ENCODE peak calls at places on chromosome 1, in eight cellular contexts. P is cardiac fibroblast; V is heart left ventricle; J is chondrocyte; X is activated CD8-positive, alpha-beta T cell treated with anti-CD3 and anti-CD28 coated beads for 36 hours; E is B cell; T is neural progenitor cell; Q is tibial artery. L is an unnamed sample.

GRCh38 chr1:203252678-203253077 is 23.2 kb upstream of the CHIT1 start:
- DNase-seq in T (no peak), Q (no peak), J (no peak), P (no peak), V (no peak), E (no peak), X (no peak), L (no peak)

GRCh38 chr1:206583461-206584264 is 28.6 kb downstream of the EIF2D start:
- DNase-seq in X (peak; percentile 91), Q (peak; percentile 74), J (no peak), E (peak; percentile 75), V (peak; percentile 70), T (peak; percentile 84), P (peak; percentile 79), L (peak; percentile 77)

GRCh38 chr1:166489356-166489669 is 322.5 kb upstream of the FAM78B start:
- DNase-seq in Q (no peak), E (no peak), T (no peak), V (no peak), X (no peak), J (no peak), P (no peak), L (peak; percentile 7)

GRCh38 chr1:37853157-37853556 is 6.2 kb downstream of the MTF1 start:
- DNase-seq in Q (no peak), P (no peak), E (no peak), V (no peak), X (no peak), T (no peak), J (no peak), L (no peak)

GRCh38 chr1:200042437-200043329 is 15.2 kb downstream of the NR5A2 start:
- DNase-seq in V (no peak), Q (no peak), X (no peak), T (peak; percentile 61), E (peak; percentile 54), P (no peak), J (no peak), L (peak; percentile 20)

GRCh38 chr1:81703736-81704463 is 96.8 kb upstream of the ADGRL2 start:
- DNase-seq in E (no peak), V (no peak), J (no peak), X (no peak), Q (no peak), T (peak; percentile 53), P (peak; percentile 56), L (no peak)

GRCh38 chr1:155277070-155277895 is at the start of gene HCN3:
- DNase-seq in P (peak; percentile 97), Q (peak; percentile 97), E (peak; percentile 95), T (peak; percentile 100), V (peak; percentile 98), X (peak; percentile 96), J (peak; percentile 97), L (peak; percentile 98)

GRCh38 chr1:84428220-84428619 is 29.9 kb downstream of the DNASE2B start:
- DNase-seq in J (no peak), Q (no peak), X (no peak), T (peak; percentile 7), P (no peak), V (no peak), E (no peak), L (no peak)

GRCh38 chr1:148334339-148335130 is 148.6 kb downstream of the PPIAL4G start:
- DNase-seq in Q (peak; percentile 87), J (peak; percentile 92), T (peak; percentile 90), P (peak; percentile 85), X (peak; percentile 87), E (peak; percentile 47), V (peak; percentile 81), L (peak; percentile 52)

GRCh38 chr1:219385786-219386427 is 212.2 kb downstream of the LYPLAL1 start:
- DNase-seq in T (peak; percentile 65), X (peak; percentile 59), J (no peak), E (peak; percentile 40), Q (peak; percentile 25), V (peak; percentile 31), P (peak; percentile 72), L (peak; percentile 50)

GRCh38 chr1:98321191-98321590 is 340.3 kb upstream of the SNX7 start:
- DNase-seq in E (no peak), V (no peak), Q (no peak), T (no peak), J (no peak), X (no peak), P (no peak), L (no peak)

GRCh38 chr1:209767706-209768105 is 11.9 kb downstream of the TRAF3IP3 start:
- DNase-seq in J (no peak), E (no peak), V (no peak), T (no peak), Q (no peak), X (no peak), P (no peak), L (no peak)

GRCh38 chr1:160211010-160211790 is 6.0 kb downstream of the PEA15 start:
- DNase-seq in J (no peak), P (peak; percentile 21), Q (no peak), X (no peak), E (no peak), T (peak; percentile 67), V (no peak), L (no peak)

GRCh38 chr1:33343539-33343938 is 22.6 kb upstream of the A3GALT2 start:
- DNase-seq in T (no peak), E (no peak), J (no peak), X (no peak), P (peak; percentile 77), Q (no peak), V (no peak), L (no peak)

GRCh38 chr1:246876423-246876822 is 55.3 kb downstream of the AHCTF1 start:
- DNase-seq in Q (no peak), E (no peak), V (no peak), J (no peak), P (no peak), T (no peak), X (no peak), L (no peak)

GRCh38 chr1:5562331-5562730 is 429.9 kb downstream of the NPHP4 start:
- DNase-seq in T (no peak), P (no peak), Q (no peak), J (no peak), E (no peak), V (no peak), X (no peak), L (no peak)

GRCh38 chr1:89757532-89757931 is 63.3 kb upstream of the LRRC8D start:
- DNase-seq in T (no peak), V (peak; percentile 63), Q (no peak), P (peak; percentile 63), E (no peak), X (peak; percentile 86), J (no peak), L (peak; percentile 43)

GRCh38 chr1:157073944-157074685 is 25.5 kb downstream of the ETV3L start:
- DNase-seq in Q (peak; percentile 67), P (peak; percentile 81), J (no peak), X (peak; percentile 75), V (peak; percentile 72), E (no peak), T (peak; percentile 81), L (peak; percentile 66)

GRCh38 chr1:223258751-223259177 is 105.2 kb downstream of the SUSD4 start:
- DNase-seq in T (no peak), E (no peak), V (no peak), Q (no peak), X (no peak), P (peak; percentile 59), J (no peak), L (no peak)

GRCh38 chr1:70906790-70907189 is 140.8 kb downstream of the PTGER3 start:
- DNase-seq in P (no peak), T (no peak), V (no peak), J (no peak), E (no peak), Q (no peak), X (no peak), L (no peak)

GRCh38 chr1:63787875-63788274 is 14.1 kb downstream of the ROR1 start:
- DNase-seq in T (peak; percentile 70), X (no peak), E (no peak), Q (no peak), J (no peak), V (peak; percentile 67), P (no peak), L (no peak)

GRCh38 chr1:3160647-3161046 is 91.6 kb downstream of the PRDM16 start:
- DNase-seq in P (no peak), X (no peak), J (no peak), V (no peak), Q (no peak), T (no peak), E (no peak), L (no peak)

DNA sequence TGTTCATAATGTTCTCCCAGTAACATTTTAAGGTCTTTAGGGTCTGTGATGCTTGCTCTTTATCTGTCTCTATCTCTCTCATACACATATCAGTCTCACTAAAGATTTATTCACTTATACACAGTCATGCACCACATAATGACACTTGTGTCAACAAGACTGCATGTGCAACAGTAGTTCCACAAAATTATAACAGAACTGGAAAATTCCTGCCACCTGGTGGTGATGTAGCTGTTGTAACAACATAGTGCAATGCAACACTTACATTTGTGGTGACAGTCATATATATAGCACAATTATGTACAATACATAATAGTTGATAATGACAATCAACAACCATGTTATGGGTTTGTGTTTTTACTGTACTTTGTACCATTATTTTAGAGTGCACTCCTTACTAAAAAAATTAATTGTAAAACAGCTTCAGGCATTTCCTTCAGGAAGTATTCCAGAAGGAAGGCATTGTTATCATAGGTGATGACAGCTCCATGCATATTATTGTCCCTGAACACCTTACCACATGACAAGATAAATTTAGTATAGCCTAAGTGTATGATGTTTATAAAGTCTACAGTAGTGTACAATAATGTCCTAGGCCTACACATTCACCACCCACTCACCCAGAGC is 8.1 kb downstream of the TDRD5 start:
- DNase-seq in T (peak; percentile 55), V (no peak), X (peak; percentile 15), E (no peak), J (no peak), Q (no peak), P (peak; percentile 37), L (no peak)
- TF ChIP-seq CTCF in T (peak; percentile 65), V (peak; percentile 15), X (no peak), E (peak; percentile 11), J (peak; percentile 75), Q (peak; percentile 44), P (peak; percentile 36), L (peak; percentile 11)

GRCh38 chr1:12764016-12764415 is 9.5 kb upstream of the PRAMEF12 start:
- DNase-seq in X (no peak), E (no peak), Q (no peak), V (no peak), P (no peak), J (no peak), T (no peak), L (no peak)
- TF ChIP-seq CTCF in X (no peak), E (no peak), Q (no peak), V (no peak), P (no peak), J (no peak), T (no peak), L (no peak)

GRCh38 chr1:243962541-243962940 is 88.5 kb upstream of the ZBTB18 start:
- DNase-seq in E (no peak), P (no peak), Q (no peak), X (no peak), V (no peak), T (no peak), J (no peak), L (no peak)
- TF ChIP-seq CTCF in E (no peak), P (no peak), Q (no peak), X (no peak), V (no peak), T (no peak), J (no peak), L (no peak)

DNA sequence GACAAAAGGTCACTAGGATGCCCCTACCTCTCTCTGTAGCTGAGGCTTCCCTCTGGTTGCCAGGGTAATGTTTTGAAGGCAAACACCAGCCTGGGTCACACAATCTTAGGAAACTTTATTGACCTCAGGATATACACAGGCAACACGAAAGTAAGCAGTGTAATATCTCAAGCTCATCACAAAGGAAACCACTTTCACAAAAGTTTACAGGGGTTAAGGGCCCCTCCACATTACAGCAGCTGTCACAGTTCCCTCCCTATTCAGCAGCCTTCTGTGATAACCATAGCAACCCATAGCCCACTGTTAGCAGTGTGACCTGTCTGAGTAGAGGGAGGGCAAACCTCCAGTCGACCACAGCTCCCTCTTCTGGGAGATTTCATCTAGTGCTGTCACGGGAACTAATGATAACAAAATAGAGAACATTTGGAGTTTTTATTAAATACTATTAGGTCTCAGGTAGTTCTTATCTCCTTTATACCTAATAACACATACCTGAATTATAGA is 149.8 kb downstream of the PTPRC start:
- DNase-seq in J (no peak), E (no peak), P (peak; percentile 61), X (peak; percentile 56), T (peak; percentile 81), V (no peak), Q (no peak), L (peak; percentile 21)
- TF ChIP-seq CTCF in J (peak; percentile 59), E (peak; percentile 10), P (peak; percentile 33), X (no peak), T (peak; percentile 76), V (no peak), Q (no peak), L (peak; percentile 30)

L was measured in GM10248.